ENCODE peak calls at places on chromosomes 2 and 18, in six cellular contexts. Q, B, T, N, V and X are unnamed samples.

GRCh38 chr18:79798999-79799370 is 1.2 kb downstream of the KCNG2 start:
- DNase-seq in Q (no peak), B (peak; percentile 64), T (peak; percentile 19), N (no peak), V (no peak), X (peak; percentile 11)

GRCh38 chr2:27772804-27773203 is 1.3 kb downstream of the MRPL33 start:
- DNase-seq in Q (no peak), B (no peak), T (no peak), N (no peak), V (no peak), X (no peak)

GRCh38 chr2:106900130-106900529 is 14.2 kb upstream of the ST6GAL2 start:
- DNase-seq in Q (no peak), B (no peak), T (no peak), N (no peak), V (no peak), X (no peak)

GRCh38 chr2:199336546-199336945 is 121.2 kb downstream of the SATB2 start:
- DNase-seq in Q (no peak), B (no peak), T (no peak), N (peak; percentile 13), V (no peak), X (no peak)

GRCh38 chr18:74521068-74521725 is 13.1 kb upstream of the CNDP1 start:
- DNase-seq in Q (no peak), B (no peak), T (no peak), N (no peak), V (no peak), X (no peak)

GRCh38 chr2:101756266-101756665 is 58.8 kb downstream of the MAP4K4 start:
- DNase-seq in Q (no peak), B (no peak), T (no peak), N (no peak), V (no peak), X (no peak)

GRCh38 chr2:45872211-45872610 is 220.7 kb downstream of the PRKCE start:
- DNase-seq in Q (no peak), B (no peak), T (no peak), N (no peak), V (peak; percentile 82), X (no peak)

GRCh38 chr18:42635378-42636048 is 480.0 kb downstream of the RIT2 start:
- DNase-seq in Q (peak; percentile 13), B (no peak), T (no peak), N (no peak), V (peak; percentile 45), X (no peak)

GRCh38 chr2:56448999-56449431 is 265.2 kb downstream of the CCDC85A start:
- DNase-seq in Q (no peak), B (peak; percentile 86), T (no peak), N (no peak), V (peak; percentile 85), X (no peak)

GRCh38 chr18:8895987-8896619 is 190.7 kb downstream of the MTCL1 start:
- DNase-seq in Q (no peak), B (no peak), T (no peak), N (no peak), V (no peak), X (no peak)

GRCh38 chr2:12051831-12052230 is 305.4 kb downstream of the LPIN1 start:
- DNase-seq in Q (no peak), B (no peak), T (no peak), N (no peak), V (no peak), X (no peak)

GRCh38 chr2:215290980-215291599 is 20.8 kb upstream of the ATIC start:
- DNase-seq in Q (no peak), B (no peak), T (no peak), N (no peak), V (no peak), X (no peak)

GRCh38 chr2:208101716-208102631 is 22.4 kb downstream of the CRYGD start:
- DNase-seq in Q (no peak), B (no peak), T (no peak), N (peak; percentile 39), V (no peak), X (no peak)

GRCh38 chr18:47724186-47724975 is 206.1 kb downstream of the SMAD2 start:
- DNase-seq in Q (no peak), B (peak; percentile 31), T (no peak), N (no peak), V (no peak), X (no peak)

GRCh38 chr2:66872926-66873714 is 438.2 kb downstream of the MEIS1 start:
- DNase-seq in Q (no peak), B (no peak), T (no peak), N (no peak), V (no peak), X (no peak)

GRCh38 chr2:26346454-26347053 is at the start of gene ADGRF3:
- DNase-seq in Q (peak; percentile 41), B (peak; percentile 84), T (peak; percentile 64), N (no peak), V (peak; percentile 78), X (peak; percentile 67)

GRCh38 chr2:236758406-236758805 is 188.8 kb downstream of the ACKR3 start:
- DNase-seq in Q (no peak), B (no peak), T (no peak), N (no peak), V (peak; percentile 76), X (no peak)

GRCh38 chr2:14712091-14712490 is 79.6 kb downstream of the LRATD1 start:
- DNase-seq in Q (no peak), B (no peak), T (no peak), N (no peak), V (no peak), X (no peak)

GRCh38 chr2:149313512-149313972 is 16.8 kb upstream of the LYPD6 start:
- DNase-seq in Q (peak; percentile 16), B (peak; percentile 69), T (peak; percentile 54), N (peak; percentile 40), V (peak; percentile 54), X (no peak)

GRCh38 chr2:12303181-12304030 is 413.3 kb upstream of the TRIB2 start:
- DNase-seq in Q (no peak), B (no peak), T (no peak), N (no peak), V (no peak), X (no peak)

GRCh38 chr2:10438688-10439087 is 9.4 kb downstream of the ODC1 start:
- DNase-seq in Q (no peak), B (no peak), T (no peak), N (no peak), V (no peak), X (no peak)

GRCh38 chr2:162887087-162887486 is 48.5 kb upstream of the KCNH7 start:
- DNase-seq in Q (no peak), B (no peak), T (no peak), N (no peak), V (no peak), X (no peak)

GRCh38 chr2:70683455-70683854 is 84.5 kb downstream of the ADD2 start:
- DNase-seq in Q (no peak), B (no peak), T (no peak), N (no peak), V (peak; percentile 15), X (no peak)

DNA sequence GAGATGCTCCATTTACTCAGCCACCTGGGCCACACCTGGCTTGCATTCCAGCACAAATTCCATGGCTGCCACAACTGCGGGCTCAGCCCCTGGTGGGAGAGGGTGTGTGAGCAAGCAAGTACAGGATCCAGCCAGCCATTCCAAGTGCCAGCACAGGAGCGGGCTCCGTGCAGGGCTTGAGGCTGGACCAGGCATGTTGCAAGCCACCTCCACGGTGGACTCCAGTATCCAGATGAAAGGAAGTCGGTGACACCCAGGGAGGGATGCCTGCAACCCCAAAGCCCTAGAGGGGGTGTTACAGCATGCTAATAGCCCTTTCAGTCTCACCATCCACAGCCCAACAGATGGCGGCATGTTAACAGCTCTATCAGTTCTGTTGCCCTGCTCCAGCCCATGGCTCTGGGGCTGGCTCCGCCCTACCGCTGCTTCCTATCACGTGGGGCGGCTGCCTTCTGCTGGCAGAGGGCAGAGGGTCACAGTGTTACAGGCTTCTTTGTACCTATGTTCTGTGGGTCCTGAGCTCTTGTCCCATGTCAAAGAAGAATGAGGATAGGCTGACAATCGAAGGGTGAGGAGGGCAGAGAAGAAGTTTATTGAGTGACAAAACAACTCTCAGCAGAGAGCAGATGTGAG is 11.7 kb upstream of the GORASP2 start:
- DNase-seq in Q (no peak), B (no peak), T (no peak), N (no peak), V (no peak), X (no peak)
- H3K27ac ChIP-seq in Q (no peak overlapping the region), B (no peak overlapping the region), T (no peak overlapping the region), N (no peak overlapping the region), V (no peak overlapping the region), X (no peak overlapping the region)

DNA sequence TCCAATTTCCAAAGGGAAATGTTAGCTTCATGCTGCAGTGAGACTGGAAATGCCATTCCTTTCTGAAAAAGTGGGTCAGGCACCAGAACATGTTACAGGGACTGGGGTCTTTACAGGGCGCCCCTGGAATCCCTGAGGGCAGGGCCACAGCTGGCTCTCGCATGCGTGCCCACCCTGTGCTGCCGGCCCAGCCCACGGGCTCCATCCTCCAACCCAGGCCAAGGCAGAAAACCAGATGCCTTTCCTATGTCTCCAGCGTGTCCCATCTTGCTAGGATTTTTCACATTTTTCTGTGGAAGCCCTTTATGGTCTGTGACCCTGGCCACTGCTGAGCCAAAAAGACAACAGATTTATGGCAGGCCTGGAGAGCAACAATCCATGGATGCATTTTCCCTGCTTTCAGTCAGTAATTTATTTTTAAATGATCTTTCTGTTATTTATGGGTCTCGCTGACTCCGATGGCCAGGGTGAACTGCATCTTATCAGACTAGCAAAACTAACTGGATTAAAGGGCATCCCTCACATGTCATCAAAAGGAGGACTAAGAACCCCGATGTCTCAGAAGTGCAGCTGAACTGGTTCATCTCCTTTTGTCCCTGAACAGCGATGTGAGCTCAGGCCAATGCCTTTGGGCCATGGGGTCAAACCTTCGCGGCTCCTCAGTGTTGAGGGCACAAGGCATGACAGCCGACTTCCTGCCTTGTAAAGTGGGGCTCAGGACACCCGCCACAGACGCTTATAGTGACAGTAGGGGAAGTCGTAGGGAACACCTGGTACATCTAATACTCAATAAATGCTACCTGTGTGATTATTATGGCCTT is 346.0 kb downstream of the CYRIA start:
- DNase-seq in Q (no peak), B (no peak), T (no peak), N (no peak), V (no peak), X (no peak)
- H3K9me3 ChIP-seq in Q (no peaks in the 10 kb centered on the region), B (no peaks in the 10 kb centered on the region), T (no peaks in the 10 kb centered on the region), N (no peaks in the 10 kb centered on the region), V (no peaks in the 10 kb centered on the region), X (no peaks in the 10 kb centered on the region)

GRCh38 chr2:24852026-24852425 is 58.8 kb downstream of the CENPO start:
- DNase-seq in Q (no peak), B (no peak), T (no peak), N (no peak), V (no peak), X (no peak)

GRCh38 chr2:24853996-24854395 is 60.8 kb downstream of the CENPO start:
- DNase-seq in Q (no peak), B (no peak), T (no peak), N (no peak), V (no peak), X (no peak)

GRCh38 chr2:24853046-24853445 is 59.8 kb downstream of the CENPO start:
- DNase-seq in Q (no peak), B (no peak), T (no peak), N (no peak), V (no peak), X (no peak)

GRCh38 chr2:24850944-24851343 is 57.7 kb downstream of the CENPO start:
- DNase-seq in Q (no peak), B (no peak), T (no peak), N (no peak), V (no peak), X (peak; percentile 45)

GRCh38 chr2:24852431-24853020 is 59.3 kb downstream of the CENPO start:
- DNase-seq in Q (no peak), B (no peak), T (no peak), N (no peak), V (no peak), X (no peak)
- TF ChIP-seq POLR2A in Q (no peak), B (no peak), T (no peak), N (no peak), V (no peak), X (no peak)

GRCh38 chr18:65725421-65726050 is 25.3 kb upstream of the CDH7 start:
- DNase-seq in Q (no peak), B (peak; percentile 59), T (no peak), N (no peak), V (no peak), X (no peak)

GRCh38 chr18:65721634-65722033 is 29.2 kb upstream of the CDH7 start:
- DNase-seq in Q (no peak), B (no peak), T (no peak), N (no peak), V (no peak), X (no peak)
- H3K27ac ChIP-seq in Q (no peak overlapping the region), B (no peak overlapping the region), T (no peak overlapping the region), N (no peak overlapping the region), V (no peak overlapping the region), X (no peak overlapping the region)